ENCODE peak calls at places on chromosome 5, in nine cellular contexts. V, T, W, A, Q, C, R, H and L are unnamed samples.

GRCh38 chr5:169695025-169695625 is 58.0 kb downstream of the DOCK2 start:
- DNase-seq in H (no peak), C (no peak), Q (no peak), A (peak), W (no peak), R (no peak), V (no peak), T (no peak), L (no peak)

GRCh38 chr5:150302301-150303069 is at the start of gene ARSI:
- DNase-seq in W (no peak), T (peak), Q (no peak), A (peak), R (no peak), C (peak), V (no peak), H (no peak), L (peak)

GRCh38 chr5:80114856-80115255 is 79.7 kb downstream of the THBS4 start:
- DNase-seq in C (no peak), T (no peak), Q (no peak), A (no peak), V (no peak), H (no peak), R (no peak), W (no peak), L (peak)

GRCh38 chr5:178532666-178533065 is 57.5 kb downstream of the COL23A1 start:
- DNase-seq in C (no peak), V (no peak), T (no peak), R (no peak), W (no peak), A (no peak), H (no peak), Q (no peak), L (no peak)

GRCh38 chr5:23727271-23727670 is 219.9 kb downstream of the PRDM9 start:
- DNase-seq in H (no peak), V (no peak), C (no peak), T (no peak), Q (no peak), A (no peak), R (no peak), W (no peak), L (no peak)

GRCh38 chr5:14665110-14665822 is 748 bp downstream of the OTULIN start:
- DNase-seq in W (no peak), H (peak), V (no peak), A (peak), C (peak), Q (no peak), R (peak), T (peak), L (peak)

GRCh38 chr5:112121268-112121667 is 297.8 kb downstream of the EPB41L4A start:
- DNase-seq in Q (no peak), H (peak), C (no peak), W (no peak), V (no peak), T (no peak), A (no peak), R (peak), L (no peak)

GRCh38 chr5:10607023-10607665 is 43.3 kb downstream of the ANKRD33B start:
- DNase-seq in W (no peak), Q (no peak), H (peak), V (no peak), A (no peak), R (no peak), T (peak), C (peak), L (no peak)

GRCh38 chr5:101024299-101024698 is 121.2 kb upstream of the ST8SIA4 start:
- DNase-seq in R (no peak), T (no peak), C (no peak), H (no peak), V (no peak), W (no peak), A (no peak), Q (no peak), L (no peak)

GRCh38 chr5:160287378-160288051 is 24.8 kb downstream of the CCNJL start:
- DNase-seq in T (no peak), H (peak), Q (peak), A (no peak), R (peak), V (peak), W (no peak), C (peak), L (peak)

GRCh38 chr5:159163027-159163699 is 46.2 kb downstream of the RNF145 start:
- DNase-seq in H (peak), C (peak), W (peak), V (no peak), R (peak), Q (no peak), T (no peak), A (peak), L (no peak)

GRCh38 chr5:96344678-96345612 is 88.1 kb downstream of the PCSK1 start:
- DNase-seq in C (no peak), T (peak), H (peak), V (peak), Q (no peak), W (no peak), R (peak), A (peak), L (peak)

GRCh38 chr5:54470191-54470590 is 14.7 kb downstream of the HSPB3 start:
- DNase-seq in H (no peak), W (no peak), Q (no peak), V (no peak), R (peak), C (no peak), T (no peak), A (no peak), L (no peak)

GRCh38 chr5:62142351-62142750 is 163.7 kb upstream of the KIF2A start:
- DNase-seq in T (no peak), H (no peak), W (no peak), V (no peak), C (no peak), A (no peak), R (no peak), Q (no peak), L (no peak)

GRCh38 chr5:62144395-62145022 is 161.5 kb upstream of the KIF2A start:
- DNase-seq in W (no peak), C (peak), H (no peak), T (no peak), V (no peak), R (peak), Q (peak), A (peak), L (no peak)

GRCh38 chr5:77358566-77359205 is 133.4 kb downstream of the WDR41 start:
- DNase-seq in V (peak), H (no peak), R (peak), W (peak), T (no peak), C (no peak), Q (no peak), A (peak), L (no peak)

GRCh38 chr5:73170522-73170921 is 2.5 kb upstream of the TMEM174 start:
- DNase-seq in W (no peak), Q (no peak), R (peak), V (no peak), A (peak), T (no peak), C (no peak), H (peak), L (no peak)

GRCh38 chr5:15483348-15484090 is 16.5 kb upstream of the FBXL7 start:
- DNase-seq in R (no peak), Q (no peak), H (no peak), V (no peak), C (no peak), A (no peak), W (no peak), T (no peak), L (no peak)